ENCODE peak calls at places on chromosomes 7 and 10, in seven cellular contexts. Q is NT2/D1; Z is SK-MEL-5; F is aorta; W is mesendoderm; Y is AG04450; N is activated CD4-positive, alpha-beta T cell treated with anti-CD3 and anti-CD28 coated beads for 48 hours. I is an unnamed sample.

GRCh38 chr10:103605359-103606156 is 112.1 kb downstream of the NEURL1 start:
- DNase-seq in Q (peak), Z (peak), F (no peak), W (peak), Y (no peak), N (peak), I (peak)

GRCh38 chr7:131265227-131265626 is 62.4 kb upstream of the MKLN1 start:
- DNase-seq in Q (no peak), Z (no peak), F (no peak), W (no peak), Y (no peak), N (no peak), I (no peak)

GRCh38 chr10:6770846-6771245 is 190.8 kb upstream of the PRKCQ start:
- DNase-seq in Q (no peak), Z (no peak), F (no peak), W (no peak), Y (no peak), N (no peak), I (no peak)

GRCh38 chr7:115356139-115356746 is 434.3 kb downstream of the MDFIC start:
- DNase-seq in Q (no peak), Z (peak), F (no peak), W (peak), Y (no peak), N (no peak), I (no peak)

GRCh38 chr10:121598261-121599249 is at the start of gene FGFR2:
- DNase-seq in Q (no peak), Z (peak), F (peak), W (peak), Y (no peak), N (peak), I (peak)

GRCh38 chr7:156473476-156474240 is 166.9 kb upstream of the RNF32 start:
- DNase-seq in Q (peak), Z (peak), F (no peak), W (peak), Y (no peak), N (peak), I (no peak)

GRCh38 chr7:98921608-98922372 is 43.5 kb downstream of the TRRAP start:
- DNase-seq in Q (no peak), Z (peak), F (no peak), W (peak), Y (no peak), N (no peak), I (no peak)

GRCh38 chr10:2891073-2891769 is 176.1 kb upstream of the PFKP start:
- DNase-seq in Q (no peak), Z (no peak), F (no peak), W (peak), Y (no peak), N (no peak), I (no peak)

GRCh38 chr10:75083972-75084833 is 27.3 kb upstream of the SAMD8 start:
- DNase-seq in Q (no peak), Z (no peak), F (no peak), W (no peak), Y (no peak), N (no peak), I (no peak)

GRCh38 chr7:133434246-133434865 is 181.5 kb downstream of the EXOC4 start:
- DNase-seq in Q (no peak), Z (peak), F (no peak), W (peak), Y (no peak), N (no peak), I (no peak)

GRCh38 chr7:112069879-112070321 is 136.3 kb downstream of the DOCK4 start:
- DNase-seq in Q (no peak), Z (no peak), F (no peak), W (peak), Y (no peak), N (no peak), I (no peak)